ENCODE peak calls at places on chromosome 1, in five cellular contexts. Q, J, A, C and W are unnamed samples.
A peak's percentile ranks its signal among the peaks of the same experiment; 100 is the strongest.

GRCh38 chr1:209780276-209780675 is 4.1 kb downstream of the C1orf74 start:
- DNase-seq in Q (no peak), J (no peak), A (no peak), C (no peak), W (no peak)

GRCh38 chr1:200038987-200039848 is 11.7 kb downstream of the NR5A2 start:
- DNase-seq in Q (no peak), J (peak; percentile 56), A (no peak), C (no peak), W (peak; percentile 7)

GRCh38 chr1:1153874-1154273 is 19.8 kb upstream of the TTLL10 start:
- DNase-seq in Q (no peak), J (no peak), A (no peak), C (no peak), W (peak; percentile 25)

GRCh38 chr1:95388041-95388440 is 154.0 kb downstream of the RWDD3 start:
- DNase-seq in Q (no peak), J (no peak), A (no peak), C (no peak), W (no peak)

GRCh38 chr1:218969021-218969420 is 204.7 kb upstream of the LYPLAL1 start:
- DNase-seq in Q (no peak), J (no peak), A (no peak), C (no peak), W (peak; percentile 8)

GRCh38 chr1:182833271-182833670 is 5.9 kb upstream of the DHX9 start:
- DNase-seq in Q (no peak), J (no peak), A (no peak), C (no peak), W (peak; percentile 40)

GRCh38 chr1:175390522-175391247 is 198.1 kb upstream of the KIAA0040 start:
- DNase-seq in Q (no peak), J (no peak), A (no peak), C (no peak), W (no peak)

GRCh38 chr1:160032165-160032827 is 506 bp upstream of the PIGM start:
- DNase-seq in Q (peak; percentile 66), J (no peak), A (no peak), C (no peak), W (no peak)

GRCh38 chr1:21295059-21295401 is 4.8 kb upstream of the ECE1 start:
- DNase-seq in Q (peak; percentile 38), J (no peak), A (no peak), C (peak; percentile 53), W (peak; percentile 80)

GRCh38 chr1:77545970-77546369 is 136.5 kb downstream of the ZZZ3 start:
- DNase-seq in Q (no peak), J (no peak), A (no peak), C (no peak), W (peak; percentile 48)

GRCh38 chr1:29633784-29634183 is 397.5 kb downstream of the PTPRU start:
- DNase-seq in Q (no peak), J (no peak), A (no peak), C (no peak), W (no peak)

GRCh38 chr1:219833214-219833816 is 95.0 kb downstream of the SLC30A10 start:
- DNase-seq in Q (no peak), J (no peak), A (no peak), C (no peak), W (no peak)

GRCh38 chr1:7538849-7539771 is 232.0 kb upstream of the VAMP3 start:
- DNase-seq in Q (no peak), J (peak; percentile 26), A (no peak), C (no peak), W (no peak)

GRCh38 chr1:43235451-43236121 is 34.2 kb upstream of the TMEM125 start:
- DNase-seq in Q (no peak), J (no peak), A (no peak), C (no peak), W (no peak)

GRCh38 chr1:54604051-54604450 is 19.3 kb downstream of the FAM151A start:
- DNase-seq in Q (no peak), J (peak; percentile 13), A (no peak), C (no peak), W (no peak)

GRCh38 chr1:25193151-25193742 is 39.1 kb downstream of the SYF2 start:
- DNase-seq in Q (no peak), J (no peak), A (no peak), C (no peak), W (no peak)

GRCh38 chr1:106836708-106837107 is 219.8 kb upstream of the PRMT6 start:
- DNase-seq in Q (no peak), J (no peak), A (no peak), C (no peak), W (no peak)